ENCODE peak calls at places on chromosome 11, in eight cellular contexts. O is heart right ventricle, S is cardiac muscle cell, Y is coronary artery, G is upper lobe of right lung, E is sigmoid colon, H is PC-3, I is fibroblast of lung. T is an unnamed sample.

GRCh38 chr11:110866081-110866480 is 153.8 kb upstream of the ARHGAP20 start:
- DNase-seq in S (no peak), I (peak), E (no peak), Y (no peak), O (no peak), G (no peak), H (no peak), T (no peak)

GRCh38 chr11:120344302-120345004 is 8.2 kb downstream of the ARHGEF12 start:
- DNase-seq in E (no peak), I (peak), Y (no peak), O (no peak), G (no peak), H (peak), S (peak), T (no peak)

GRCh38 chr11:74966651-74967050 is 17.6 kb downstream of the SPCS2 start:
- DNase-seq in Y (no peak), H (peak), I (peak), E (no peak), O (no peak), G (no peak), S (no peak), T (no peak)

GRCh38 chr11:134126197-134126822 is 57.4 kb downstream of the JAM3 start:
- DNase-seq in G (no peak), E (no peak), O (no peak), S (peak), Y (no peak), I (peak), H (peak), T (peak)

GRCh38 chr11:9330387-9331384 is 16.3 kb upstream of the TMEM41B start:
- DNase-seq in Y (no peak), E (no peak), O (no peak), H (peak), I (peak), G (no peak), S (no peak), T (peak)

GRCh38 chr11:22244986-22245592 is 52.2 kb downstream of the ANO5 start:
- DNase-seq in G (no peak), S (peak), H (peak), E (no peak), O (peak), I (peak), Y (no peak), T (peak)

GRCh38 chr11:72237112-72237931 is 6.7 kb downstream of the PHOX2A start:
- DNase-seq in I (no peak), O (peak), G (peak), S (no peak), H (no peak), E (peak), Y (no peak), T (no peak)

GRCh38 chr11:60810583-60810982 is 25.4 kb downstream of the MS4A10 start:
- DNase-seq in S (no peak), O (no peak), E (no peak), Y (no peak), H (no peak), I (no peak), G (no peak), T (no peak)

GRCh38 chr11:123390146-123390545 is 39.9 kb upstream of the GRAMD1B start:
- DNase-seq in H (no peak), O (no peak), E (no peak), I (no peak), G (no peak), S (no peak), Y (no peak), T (no peak)

GRCh38 chr11:26324270-26324669 is 7.7 kb upstream of the ANO3 start:
- DNase-seq in I (no peak), O (no peak), E (no peak), Y (no peak), H (no peak), S (no peak), G (no peak), T (no peak)

DNA sequence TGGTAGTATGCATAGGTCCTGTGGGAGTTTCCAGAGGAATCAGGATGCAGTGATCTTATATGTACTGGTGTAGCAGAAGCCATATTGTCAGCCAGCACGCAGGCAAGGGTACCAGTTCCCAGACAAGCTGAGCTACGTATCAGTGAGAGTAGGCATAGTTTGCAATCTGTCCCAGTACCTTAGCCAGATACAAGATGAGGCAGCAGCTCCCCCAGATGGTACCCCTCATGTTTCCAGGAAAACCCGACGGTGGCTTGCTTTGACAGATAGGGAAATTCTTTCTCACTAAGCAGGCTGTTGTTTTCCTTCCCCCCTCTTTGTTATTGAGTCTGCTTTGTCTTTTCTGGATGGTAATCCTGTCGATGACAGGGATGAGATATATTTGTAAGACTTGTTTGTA is 109.7 kb upstream of the RRM1 start:
- DNase-seq in G (no peak), H (no peak), O (no peak), Y (no peak), S (peak), E (no peak), I (peak), T (no peak)
- TF ChIP-seq CTCF in G (no peak), H (no peak), O (no peak), Y (no peak), S (peak), E (no peak), I (no peak), T (no peak)

DNA sequence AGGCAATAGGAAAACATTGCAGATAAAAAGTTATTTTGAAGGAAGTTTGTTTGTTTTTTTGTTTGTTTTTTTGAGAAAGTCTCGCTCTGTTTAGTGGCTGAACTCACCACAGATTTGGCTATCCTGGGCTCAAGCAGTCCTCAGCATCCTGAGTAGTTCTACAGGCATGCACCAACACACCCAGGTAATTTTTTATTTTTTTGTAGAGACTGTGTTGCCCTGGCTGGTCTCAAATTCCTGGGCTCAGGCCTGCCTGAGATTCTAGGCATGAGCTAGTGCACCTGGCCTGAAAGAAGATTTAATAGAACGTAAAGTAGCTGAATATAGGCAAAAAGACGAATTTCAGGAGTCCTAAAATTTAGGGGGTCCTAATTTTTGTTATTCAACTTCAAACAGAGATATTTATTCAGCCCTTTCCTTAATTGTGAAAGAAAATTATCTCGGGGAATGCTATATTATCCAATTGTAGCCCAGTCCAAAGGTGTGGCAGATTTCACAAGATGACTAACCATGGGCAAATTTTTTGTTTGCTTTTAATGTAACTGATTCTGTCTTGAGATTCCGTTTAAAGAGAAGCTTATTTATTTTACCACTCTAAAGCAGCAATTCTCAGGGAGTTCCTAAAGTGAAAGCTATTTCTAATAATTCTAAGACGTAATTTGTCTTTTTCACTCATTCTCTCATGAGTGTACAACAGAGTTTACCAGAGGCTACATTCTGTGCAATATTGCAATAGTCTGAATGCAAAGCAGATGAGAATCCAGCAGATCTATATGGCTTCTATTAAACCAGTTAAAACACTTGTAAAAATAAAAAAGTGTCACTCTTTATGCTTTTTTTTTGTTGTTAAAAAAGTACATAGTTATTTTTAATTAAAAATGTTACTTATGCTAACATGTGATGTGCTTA is 879 bp downstream of the IL18 start:
- DNase-seq in S (no peak), Y (no peak), O (no peak), E (no peak), I (peak), G (no peak), H (peak), T (peak)
- H3K4me3 ChIP-seq in S (no peak), Y (peak), O (no peak), E (peak), I (no peak), G (peak), H (peak), T (no peak)

GRCh38 chr11:66264893-66265292 is 3.5 kb upstream of the RAB1B start:
- DNase-seq in S (no peak), I (no peak), H (peak), O (no peak), Y (no peak), E (no peak), G (no peak), T (no peak)
- TF ChIP-seq CTCF in S (peak), I (no peak), H (peak), O (no peak), Y (no peak), E (no peak), G (peak), T (peak)

GRCh38 chr11:34250732-34251639 is 106.8 kb downstream of the ABTB2 start:
- DNase-seq in H (peak), Y (peak), O (peak), I (peak), G (peak), E (no peak), S (no peak), T (peak)
- H3K4me3 ChIP-seq in H (no peak), Y (peak), O (no peak), I (no peak), G (no peak), E (no peak), S (no peak), T (peak)

GRCh38 chr11:763549-764321 is 13.6 kb downstream of the GATD1 start:
- DNase-seq in S (no peak), G (no peak), E (no peak), I (no peak), H (no peak), Y (no peak), O (no peak), T (no peak)

GRCh38 chr11:764322-765024 is 12.8 kb downstream of the GATD1 start:
- DNase-seq in I (no peak), E (no peak), Y (no peak), S (no peak), O (no peak), H (no peak), G (no peak), T (no peak)

GRCh38 chr11:765802-766091 is 11.5 kb downstream of the GATD1 start:
- DNase-seq in Y (no peak), I (no peak), G (no peak), E (no peak), S (no peak), O (no peak), H (no peak), T (no peak)

GRCh38 chr11:766106-766940 is 11.0 kb downstream of the GATD1 start:
- DNase-seq in H (no peak), E (no peak), Y (no peak), O (no peak), S (no peak), G (no peak), I (no peak), T (no peak)

DNA sequence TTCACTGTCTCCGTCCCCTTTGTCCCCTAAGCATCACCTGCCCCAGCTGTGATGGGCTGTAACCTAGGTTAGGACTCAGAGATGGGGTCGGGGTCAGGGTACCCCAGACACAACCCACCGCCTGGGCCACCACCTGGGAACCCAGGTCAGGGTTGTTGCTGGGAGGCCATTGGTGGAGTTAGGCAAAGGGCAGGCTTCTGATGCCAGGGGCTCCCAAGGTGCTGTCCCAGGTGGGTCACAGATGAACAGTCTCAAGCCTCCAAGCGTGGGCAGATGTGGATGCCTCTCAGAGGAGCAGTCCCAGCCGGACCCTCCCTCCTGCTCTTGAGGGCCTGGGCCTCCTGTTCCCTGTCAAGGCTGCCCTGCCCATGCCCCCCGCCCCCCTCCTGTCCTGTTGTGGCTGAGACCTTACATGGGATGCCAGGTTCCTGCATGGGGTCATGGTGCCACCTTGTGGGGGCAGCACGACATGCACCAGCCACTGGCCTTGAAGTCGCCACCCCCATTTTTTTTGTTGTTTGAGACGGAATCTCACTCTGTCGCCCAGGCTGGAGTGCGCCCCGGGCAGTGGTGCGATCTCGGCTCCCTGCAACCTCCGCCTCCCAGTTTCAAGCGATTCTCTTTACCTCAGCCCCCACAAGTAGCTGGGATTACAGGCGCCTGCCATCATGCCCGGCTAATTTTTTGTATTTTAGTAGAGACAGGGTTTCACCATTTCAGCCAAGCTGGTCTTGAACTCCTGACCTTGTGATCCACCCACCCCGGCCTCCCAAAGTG is 12.1 kb downstream of the GATD1 start:
- DNase-seq in G (no peak), Y (peak), H (peak), E (peak), S (peak), I (peak), O (no peak), T (peak)
- TF ChIP-seq CTCF in G (peak), Y (peak), H (peak), E (peak), S (peak), I (peak), O (peak), T (peak)

T was measured in fibroblast of the aortic adventitia.